ENCODE peak calls at places on chromosomes 11 and 22, in five cellular contexts. Y is NB4, C is IMR-90, W is tibial nerve, S is body of pancreas. U is an unnamed sample.

GRCh38 chr11:19110290-19110689 is 6.7 kb upstream of the ZDHHC13 start:
- DNase-seq in Y (no peak), S (peak), C (no peak), W (no peak), U (no peak)

GRCh38 chr11:121437686-121438078 is 14.4 kb upstream of the SORL1 start:
- DNase-seq in Y (peak), S (no peak), W (no peak), C (no peak), U (no peak)

GRCh38 chr11:12235945-12236743 is 125.8 kb downstream of the MICAL2 start:
- DNase-seq in C (peak), Y (peak), W (peak), S (peak), U (peak)

GRCh38 chr22:23187871-23188700 is 7.8 kb downstream of the BCR start:
- DNase-seq in S (no peak), C (peak), W (no peak), Y (no peak), U (no peak)

GRCh38 chr11:2535673-2536439 is 91.0 kb downstream of the KCNQ1 start:
- DNase-seq in C (no peak), W (no peak), Y (no peak), S (no peak), U (no peak)

GRCh38 chr22:24502540-24502939 is 7.4 kb downstream of the UPB1 start:
- DNase-seq in S (no peak), C (no peak), Y (no peak), W (no peak), U (no peak)

GRCh38 chr22:25482868-25483639 is 81.4 kb upstream of the GRK3 start:
- DNase-seq in Y (no peak), W (no peak), C (no peak), S (peak), U (no peak)

GRCh38 chr22:25835348-25835747 is 93.4 kb downstream of the MYO18B start:
- DNase-seq in W (no peak), Y (no peak), S (no peak), C (no peak), U (no peak)

GRCh38 chr11:36009469-36009868 is 65.6 kb downstream of the LDLRAD3 start:
- DNase-seq in S (no peak), C (peak), Y (no peak), W (no peak), U (peak)

GRCh38 chr11:57131080-57131790 is 50.5 kb upstream of the LRRC55 start:
- DNase-seq in Y (peak), W (peak), C (peak), S (peak), U (no peak)

GRCh38 chr11:9858218-9858617 is 194.3 kb downstream of the SWAP70 start:
- DNase-seq in W (no peak), S (no peak), C (no peak), Y (no peak), U (no peak)

GRCh38 chr11:117315285-117316196 is 515 bp downstream of the BACE1 start:
- DNase-seq in W (no peak), S (no peak), C (no peak), Y (no peak), U (peak)

GRCh38 chr22:22168190-22168940 is 76.2 kb upstream of the VPREB1 start:
- DNase-seq in S (peak), C (peak), W (no peak), Y (peak), U (no peak)

GRCh38 chr11:10388574-10388973 is 66.5 kb upstream of the AMPD3 start:
- DNase-seq in C (no peak), Y (no peak), W (peak), S (no peak), U (no peak)

GRCh38 chr22:49404576-49405199 is 423.0 kb downstream of the BRD1 start:
- DNase-seq in Y (peak), S (no peak), W (peak), C (no peak), U (no peak)

GRCh38 chr11:70872950-70873735 is 379.2 kb downstream of the SHANK2 start:
- DNase-seq in Y (no peak), W (no peak), C (no peak), S (no peak), U (no peak)

GRCh38 chr22:30221121-30221992 is 25.2 kb downstream of the LIF start:
- DNase-seq in C (no peak), S (no peak), W (no peak), Y (no peak), U (no peak)

DNA sequence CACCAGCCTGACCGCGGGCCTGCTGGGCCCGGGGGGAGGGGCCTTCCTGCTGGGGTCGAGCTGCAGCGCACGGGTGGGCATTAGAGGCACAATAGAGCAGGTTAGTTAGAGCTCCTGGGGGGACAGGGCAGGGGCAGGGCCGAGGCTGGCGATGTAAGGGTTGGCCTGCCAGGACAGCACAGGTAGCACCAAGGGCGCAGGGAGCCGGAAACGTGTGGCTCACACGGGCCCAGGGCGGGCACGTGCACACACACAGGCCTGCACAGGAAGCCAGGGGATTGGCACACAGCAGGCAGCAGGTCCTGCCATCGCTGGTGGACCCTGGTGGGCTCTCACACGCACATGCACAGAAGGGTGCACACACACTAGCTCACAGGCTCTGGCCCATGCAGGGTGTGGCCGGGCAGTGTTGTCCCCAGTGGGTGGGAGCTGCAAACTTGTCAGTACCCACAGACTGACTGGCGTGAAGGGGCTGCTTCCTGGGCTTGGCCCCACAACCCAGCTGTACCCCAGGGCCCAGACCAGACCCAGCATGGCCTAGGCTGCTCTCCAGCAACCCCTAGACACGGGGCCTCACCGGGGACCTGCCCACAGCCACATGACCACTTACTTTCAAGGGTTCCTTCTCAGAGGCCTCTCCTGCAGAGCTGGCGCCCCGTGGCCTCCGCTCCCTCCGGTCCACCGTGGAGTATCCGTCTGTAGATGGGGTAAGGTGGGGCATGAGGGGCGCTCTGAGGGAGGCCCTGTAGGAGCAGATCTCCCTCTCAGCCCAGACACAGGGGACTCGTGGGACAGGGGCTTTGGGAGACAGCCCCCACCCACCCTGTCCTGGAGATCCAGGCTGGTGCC is 29.9 kb upstream of the TXNRD2 start:
- DNase-seq in W (no peak), C (no peak), Y (no peak), S (no peak), U (no peak)
- TF ChIP-seq POLR2A in W (no peak), C (no peak), Y (no peak), S (no peak), U (no peak)

GRCh38 chr11:64244107-64244506 is 2.6 kb downstream of the PPP1R14B start:
- DNase-seq in Y (no peak), C (no peak), W (no peak), S (no peak), U (no peak)
- TF ChIP-seq POLR2A in Y (no peak), C (no peak), W (no peak), S (no peak), U (no peak)

DNA sequence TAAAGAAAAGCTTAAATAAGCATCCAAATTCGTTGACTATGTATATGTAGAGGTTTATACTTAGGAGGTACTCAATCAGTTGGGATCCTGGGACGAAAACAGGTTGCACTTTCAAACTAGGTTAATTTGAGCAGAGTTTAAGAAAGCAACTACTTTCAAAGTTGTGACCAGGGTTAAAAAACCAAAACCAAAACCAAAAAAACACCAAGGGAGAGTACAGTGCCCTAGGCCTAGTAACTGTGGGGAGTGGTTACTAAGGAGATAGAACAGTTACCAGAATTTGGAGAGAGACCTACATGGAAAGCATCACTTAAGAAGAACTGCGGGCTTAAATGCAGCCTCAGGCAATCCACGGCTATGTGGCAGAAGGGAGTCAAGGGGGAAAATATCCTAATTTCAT is 148.3 kb downstream of the JRKL start:
- DNase-seq in S (no peak), W (no peak), C (no peak), Y (no peak), U (no peak)
- TF ChIP-seq POLR2A in S (no peak), W (no peak), C (no peak), Y (no peak), U (no peak)

GRCh38 chr11:59550842-59551650 is 39.7 kb downstream of the OR4D9 start:
- DNase-seq in W (peak), S (peak), Y (peak), C (peak), U (no peak)
- TF ChIP-seq POLR2A in W (no peak), S (no peak), Y (no peak), C (no peak), U (no peak)